ENCODE peak calls at places on chromosomes 12 and 14, in six cellular contexts. N, G, U, K, S and Y are unnamed samples.

GRCh38 chr14:29716150-29716549 is 211.5 kb downstream of the PRKD1 start:
- DNase-seq in N (no peak), G (peak), S (no peak), K (no peak), U (no peak), Y (no peak)

GRCh38 chr12:43444940-43445564 is 107.0 kb downstream of the ADAMTS20 start:
- DNase-seq in S (peak), N (peak), U (peak), G (peak), K (peak), Y (peak)

GRCh38 chr12:58169826-58170225 is 228.5 kb downstream of the ATP23 start:
- DNase-seq in K (no peak), S (no peak), G (no peak), U (no peak), N (no peak), Y (no peak)

GRCh38 chr14:99348816-99349609 is 77.0 kb upstream of the BCL11B start:
- DNase-seq in G (no peak), S (no peak), K (no peak), U (no peak), N (no peak), Y (no peak)

GRCh38 chr14:73721101-73721821 is 7.1 kb upstream of the PNMA1 start:
- DNase-seq in S (no peak), N (no peak), K (no peak), G (no peak), U (no peak), Y (no peak)

GRCh38 chr12:111443586-111443985 is 37.9 kb downstream of the SH2B3 start:
- DNase-seq in N (no peak), U (no peak), G (peak), S (no peak), K (no peak), Y (no peak)

GRCh38 chr14:29928342-29928640 is 644 bp upstream of the PRKD1 start:
- DNase-seq in U (no peak), G (no peak), S (no peak), N (no peak), K (no peak), Y (no peak)

GRCh38 chr12:27865421-27865820 is 85.4 kb upstream of the MANSC4 start:
- DNase-seq in S (no peak), G (peak), K (no peak), U (no peak), N (no peak), Y (no peak)

GRCh38 chr12:109560867-109561710 is 12.2 kb downstream of the MMAB start:
- DNase-seq in U (no peak), N (no peak), S (no peak), K (no peak), G (no peak), Y (no peak)

GRCh38 chr14:75811136-75811839 is 150.2 kb downstream of the TTLL5 start:
- DNase-seq in U (peak), G (no peak), N (no peak), K (no peak), S (no peak), Y (no peak)

GRCh38 chr14:33762462-33762861 is 188.4 kb downstream of the EGLN3 start:
- DNase-seq in G (no peak), S (no peak), N (no peak), U (no peak), K (no peak), Y (no peak)

GRCh38 chr12:57735952-57736742 is 2.4 kb downstream of the AGAP2 start:
- DNase-seq in N (no peak), G (peak), K (peak), S (peak), U (no peak), Y (peak)

GRCh38 chr14:58426819-58427288 is 477 bp downstream of the TIMM9 start:
- DNase-seq in N (peak), G (peak), K (peak), S (peak), U (peak), Y (peak)

GRCh38 chr14:20440465-20440864 is 4.5 kb upstream of the KLHL33 start:
- DNase-seq in U (no peak), S (no peak), G (no peak), N (no peak), K (no peak), Y (no peak)

GRCh38 chr12:107163413-107163812 is 70.1 kb upstream of the CRY1 start:
- DNase-seq in K (no peak), S (no peak), G (no peak), U (no peak), N (no peak), Y (no peak)

GRCh38 chr14:96734076-96734622 is 63.0 kb upstream of the VRK1 start:
- DNase-seq in S (no peak), U (no peak), K (no peak), N (no peak), G (no peak), Y (no peak)

GRCh38 chr12:57765003-57765697 is 1.7 kb downstream of the CYP27B1 start:
- DNase-seq in K (peak), N (no peak), G (peak), S (peak), U (no peak), Y (peak)

GRCh38 chr14:55458800-55459577 is 18.6 kb upstream of the TBPL2 start:
- DNase-seq in N (no peak), S (no peak), K (no peak), G (peak), U (no peak), Y (no peak)

GRCh38 chr12:7190268-7191055 is 976 bp downstream of the PEX5 start:
- DNase-seq in S (peak), G (no peak), N (no peak), K (peak), U (peak), Y (peak)

GRCh38 chr12:89988156-89988555 is 279.5 kb upstream of the ATP2B1 start:
- DNase-seq in U (no peak), N (no peak), K (no peak), S (no peak), G (peak), Y (no peak)

GRCh38 chr12:15778126-15778525 is 11.1 kb downstream of the EPS8 start:
- DNase-seq in K (no peak), S (no peak), U (no peak), N (no peak), G (peak), Y (no peak)

GRCh38 chr12:59578239-59578638 is 17.6 kb upstream of the SLC16A7 start:
- DNase-seq in S (no peak), N (no peak), K (no peak), U (peak), G (no peak), Y (no peak)

GRCh38 chr12:127613056-127613455 is 653.9 kb upstream of the TMEM132C start:
- DNase-seq in S (no peak), U (no peak), N (no peak), G (no peak), K (no peak), Y (no peak)